ENCODE peak calls at places on chromosomes 13 and 19, in five cellular contexts. R, O, Y, T and Z are unnamed samples.
A peak's percentile ranks its signal among the peaks of the same experiment; 100 is the strongest.

GRCh38 chr19:11887618-11888531 is at the start of gene ZNF69:
- DNase-seq in R (peak; percentile 97), O (peak; percentile 87), Y (peak; percentile 62), T (peak; percentile 89), Z (peak; percentile 93)

GRCh38 chr13:112849500-112849899 is 119.5 kb upstream of the MCF2L start:
- DNase-seq in R (no peak), O (no peak), Y (peak; percentile 16), T (no peak), Z (no peak)

GRCh38 chr13:74074723-74075122 is 59.5 kb downstream of the KLF12 start:
- DNase-seq in R (no peak), O (peak; percentile 28), Y (peak; percentile 46), T (no peak), Z (no peak)

GRCh38 chr19:13964776-13965175 is 12.5 kb downstream of the DCAF15 start:
- DNase-seq in R (no peak), O (peak; percentile 42), Y (peak; percentile 66), T (no peak), Z (no peak)

GRCh38 chr19:15642807-15643206 is 2.1 kb downstream of the CYP4F3 start:
- DNase-seq in R (no peak), O (no peak), Y (no peak), T (no peak), Z (no peak)

GRCh38 chr13:72651196-72651595 is 76.2 kb downstream of the MZT1 start:
- DNase-seq in R (no peak), O (no peak), Y (no peak), T (peak; percentile 23), Z (no peak)

GRCh38 chr19:43476606-43477005 is 11.2 kb upstream of the LYPD3 start:
- DNase-seq in R (no peak), O (peak; percentile 63), Y (peak; percentile 94), T (no peak), Z (peak; percentile 24)

GRCh38 chr19:42291437-42291815 is 10.5 kb upstream of the PRR19 start:
- DNase-seq in R (peak; percentile 73), O (no peak), Y (no peak), T (no peak), Z (peak; percentile 35)

GRCh38 chr13:50161052-50161451 is 145.8 kb downstream of the KCNRG start:
- DNase-seq in R (no peak), O (peak; percentile 51), Y (peak; percentile 56), T (no peak), Z (no peak)

GRCh38 chr13:30113983-30114491 is 193.3 kb downstream of the KATNAL1 start:
- DNase-seq in R (peak; percentile 32), O (no peak), Y (no peak), T (no peak), Z (peak; percentile 18)

GRCh38 chr19:48614436-48615144 is at the start of gene FAM83E:
- DNase-seq in R (peak; percentile 77), O (no peak), Y (no peak), T (no peak), Z (peak; percentile 53)

GRCh38 chr19:29675650-29676186 is 10.5 kb downstream of the PLEKHF1 start:
- DNase-seq in R (no peak), O (no peak), Y (no peak), T (no peak), Z (no peak)

GRCh38 chr13:23681253-23681652 is 111.0 kb downstream of the TNFRSF19 start:
- DNase-seq in R (no peak), O (peak; percentile 65), Y (peak; percentile 91), T (no peak), Z (no peak)

GRCh38 chr19:8004723-8005513 is 523 bp downstream of the ELAVL1 start:
- DNase-seq in R (no peak), O (peak; percentile 59), Y (peak; percentile 21), T (no peak), Z (peak; percentile 44)

GRCh38 chr19:18712981-18713380 is 29.5 kb downstream of the CRTC1 start:
- DNase-seq in R (no peak), O (peak; percentile 10), Y (peak; percentile 31), T (no peak), Z (no peak)

GRCh38 chr19:3665681-3666544 is 34.4 kb downstream of the PIP5K1C start:
- DNase-seq in R (peak; percentile 70), O (peak; percentile 36), Y (no peak), T (peak; percentile 53), Z (peak; percentile 55)

GRCh38 chr19:33302974-33303790 is 848 bp upstream of the CEBPA start:
- DNase-seq in R (peak; percentile 66), O (peak; percentile 66), Y (peak; percentile 41), T (no peak), Z (peak; percentile 85)

GRCh38 chr19:10884273-10884672 is 12.9 kb downstream of the CARM1 start:
- DNase-seq in R (no peak), O (peak; percentile 89), Y (peak; percentile 77), T (no peak), Z (no peak)

GRCh38 chr19:56837004-56837403 is 3.5 kb downstream of the PEG3 start:
- DNase-seq in R (no peak), O (no peak), Y (no peak), T (no peak), Z (peak; percentile 33)

GRCh38 chr13:111846396-111847174 is 220.4 kb upstream of the SOX1 start:
- DNase-seq in R (peak; percentile 76), O (no peak), Y (no peak), T (no peak), Z (peak; percentile 4)
- H4K91ac ChIP-seq in R (no peak overlapping the region), O (no peak overlapping the region), Y (no peak overlapping the region), T (no peak overlapping the region), Z (no peak overlapping the region)

GRCh38 chr13:28751210-28751935 is 32.6 kb upstream of the SLC46A3 start:
- DNase-seq in R (no peak), O (no peak), Y (no peak), T (no peak), Z (peak; percentile 91)

GRCh38 chr13:28755546-28755870 is 36.7 kb upstream of the SLC46A3 start:
- DNase-seq in R (no peak), O (no peak), Y (no peak), T (no peak), Z (no peak)

GRCh38 chr13:28753208-28753892 is 34.6 kb upstream of the SLC46A3 start:
- DNase-seq in R (peak; percentile 79), O (peak; percentile 92), Y (peak; percentile 91), T (no peak), Z (peak; percentile 84)

GRCh38 chr13:28754698-28755545 is 36.2 kb upstream of the SLC46A3 start:
- DNase-seq in R (peak; percentile 67), O (peak; percentile 47), Y (peak; percentile 13), T (no peak), Z (no peak)

DNA sequence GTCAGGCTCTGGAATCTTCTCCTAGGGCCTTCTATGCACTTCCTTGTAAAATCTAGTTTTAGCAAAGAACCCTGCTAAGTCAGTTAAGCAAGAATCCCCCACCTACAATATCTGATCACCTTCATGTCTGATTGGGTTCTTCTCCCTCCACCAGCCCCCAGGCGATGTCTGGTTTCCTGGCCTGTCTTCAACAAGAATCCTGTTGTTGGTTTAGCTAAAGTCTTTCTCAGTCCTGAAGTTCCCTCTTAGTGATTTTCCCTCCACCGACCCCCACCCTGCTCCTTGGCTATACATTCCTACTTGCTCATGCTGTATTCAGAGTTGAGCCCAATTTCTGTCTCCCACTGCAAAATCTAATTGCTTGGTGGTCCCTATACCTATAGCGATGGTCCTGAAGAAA is 35.2 kb upstream of the SLC46A3 start:
- DNase-seq in R (no peak), O (no peak), Y (no peak), T (no peak), Z (peak; percentile 60)
- H3K4ac ChIP-seq in R (no peak overlapping the region), O (peak overlapping the region; percentile 89), Y (peak overlapping the region; percentile 96), T (no peak overlapping the region), Z (peak overlapping the region; percentile 87)

DNA sequence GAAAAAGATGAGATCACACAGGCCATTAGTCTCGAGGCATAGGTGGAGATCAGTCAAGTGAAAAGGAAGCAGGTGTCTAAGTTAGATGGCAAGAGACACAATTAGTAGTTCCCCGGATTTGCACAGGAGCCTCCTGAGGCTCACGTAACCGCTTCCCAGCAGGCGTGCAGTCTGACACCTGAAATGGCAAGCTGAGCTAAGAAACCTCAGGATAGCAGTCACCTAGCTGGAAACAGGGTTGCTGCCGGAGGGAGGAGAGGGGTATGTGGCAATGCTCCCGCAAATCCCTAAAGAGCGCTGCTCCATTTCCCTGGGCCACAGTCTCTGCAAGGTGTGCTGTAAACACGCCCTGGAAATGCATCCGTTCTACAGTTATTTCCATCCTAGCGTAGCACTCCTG is 1151.0 kb downstream of the DIAPH3 start:
- DNase-seq in R (peak; percentile 34), O (no peak), Y (no peak), T (no peak), Z (no peak)
- H3K27ac ChIP-seq in R (no peak overlapping the region), O (no peak overlapping the region), Y (no peak overlapping the region), T (no peak overlapping the region), Z (no peak overlapping the region)

GRCh38 chr13:96684472-96684871 is 309.8 kb downstream of the OXGR1 start:
- DNase-seq in R (no peak), O (no peak), Y (no peak), T (no peak), Z (no peak)

GRCh38 chr13:96680898-96681297 is 313.4 kb downstream of the OXGR1 start:
- DNase-seq in R (no peak), O (no peak), Y (no peak), T (no peak), Z (no peak)

GRCh38 chr13:96673825-96674224 is 320.5 kb downstream of the OXGR1 start:
- DNase-seq in R (no peak), O (no peak), Y (no peak), T (no peak), Z (no peak)

GRCh38 chr13:96677029-96677428 is 317.2 kb downstream of the OXGR1 start:
- DNase-seq in R (no peak), O (no peak), Y (no peak), T (no peak), Z (no peak)

GRCh38 chr13:96678801-96679200 is 315.5 kb downstream of the OXGR1 start:
- DNase-seq in R (no peak), O (no peak), Y (no peak), T (no peak), Z (no peak)
- H4K91ac ChIP-seq in R (no peak overlapping the region), O (no peak overlapping the region), Y (no peak overlapping the region), T (no peak overlapping the region), Z (no peak overlapping the region)

GRCh38 chr13:91046715-91047327 is 300.7 kb upstream of the MIR17HG start:
- DNase-seq in R (peak; percentile 46), O (no peak), Y (no peak), T (no peak), Z (no peak)
- H3K4ac ChIP-seq in R (no peak overlapping the region), O (no peak overlapping the region), Y (no peak overlapping the region), T (no peak overlapping the region), Z (no peak overlapping the region)

GRCh38 chr13:68110178-68110768 is 880.1 kb upstream of the PCDH9 start:
- DNase-seq in R (no peak), O (no peak), Y (no peak), T (no peak), Z (no peak)

DNA sequence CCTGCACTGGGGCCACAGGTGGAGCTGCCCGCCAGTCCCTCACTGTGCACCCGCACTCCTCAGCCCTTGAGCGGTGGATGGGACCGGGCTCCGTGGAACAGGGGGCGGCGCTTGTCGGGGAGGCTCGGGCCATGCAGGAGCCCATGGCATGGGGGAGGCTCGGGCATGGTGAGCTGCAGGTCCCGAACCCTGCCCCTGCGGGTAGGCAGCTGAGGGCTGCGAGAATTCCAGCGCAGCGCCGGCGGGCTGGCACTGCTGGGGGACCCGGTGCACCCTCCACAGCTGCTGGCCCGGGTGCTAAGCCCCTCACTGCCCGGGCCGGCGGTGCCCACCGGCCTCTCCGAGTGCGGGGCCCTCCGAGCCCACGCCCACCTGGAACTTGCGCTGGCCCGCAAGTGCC is 877.5 kb upstream of the PCDH9 start:
- DNase-seq in R (no peak), O (no peak), Y (no peak), T (no peak), Z (no peak)
- H3K27ac ChIP-seq in R (no peak overlapping the region), O (no peak overlapping the region), Y (no peak overlapping the region), T (no peak overlapping the region), Z (no peak overlapping the region)

GRCh38 chr19:54416695-54417491 is 1.6 kb downstream of the TTYH1 start:
- DNase-seq in R (no peak), O (no peak), Y (no peak), T (no peak), Z (no peak)
- H4K91ac ChIP-seq in R (no peak overlapping the region), O (peak overlapping the region; percentile 70), Y (no peak overlapping the region), T (no peak overlapping the region), Z (no peak overlapping the region)